ENCODE peak calls at places on chromosomes 16 and 17, in five cellular contexts. One of them, this sample, is unnamed.

GRCh38 chr17:27558341-27558740 is 72.6 kb upstream of the LGALS9 start:
- DNase-seq in left ventricle myocardium inferior: no peak
- DNase-seq in fibroblast of lung: no peak
- DNase-seq in right lobe of liver: no peak
- DNase-seq in colonic mucosa: no peak
- DNase-seq in this sample: no peak

GRCh38 chr16:47599512-47599911 is 138.4 kb downstream of the PHKB start:
- DNase-seq in left ventricle myocardium inferior: no peak
- DNase-seq in fibroblast of lung: no peak
- DNase-seq in right lobe of liver: no peak
- DNase-seq in colonic mucosa: no peak
- DNase-seq in this sample: no peak

GRCh38 chr17:81034168-81034777 is 678 bp upstream of the BAIAP2 start:
- DNase-seq in left ventricle myocardium inferior: no peak
- DNase-seq in fibroblast of lung: no peak
- DNase-seq in right lobe of liver: no peak
- DNase-seq in colonic mucosa: no peak
- DNase-seq in this sample: peak; percentile 54

GRCh38 chr16:15919331-15919730 is 30.1 kb upstream of the ABCC1 start:
- DNase-seq in left ventricle myocardium inferior: no peak
- DNase-seq in fibroblast of lung: no peak
- DNase-seq in right lobe of liver: no peak
- DNase-seq in colonic mucosa: no peak
- DNase-seq in this sample: no peak

GRCh38 chr16:6574146-6574545 is 758.5 kb upstream of the RBFOX1 start:
- DNase-seq in left ventricle myocardium inferior: no peak
- DNase-seq in fibroblast of lung: no peak
- DNase-seq in right lobe of liver: no peak
- DNase-seq in colonic mucosa: no peak
- DNase-seq in this sample: no peak

GRCh38 chr17:11514565-11514964 is 83.7 kb upstream of the DNAH9 start:
- DNase-seq in left ventricle myocardium inferior: no peak
- DNase-seq in fibroblast of lung: no peak
- DNase-seq in right lobe of liver: no peak
- DNase-seq in colonic mucosa: no peak
- DNase-seq in this sample: no peak

GRCh38 chr16:4172070-4172469 is 55.8 kb upstream of the ADCY9 start:
- DNase-seq in left ventricle myocardium inferior: no peak
- DNase-seq in fibroblast of lung: peak; percentile 77
- DNase-seq in right lobe of liver: no peak
- DNase-seq in colonic mucosa: no peak
- DNase-seq in this sample: no peak

GRCh38 chr17:66375121-66375520 is 72.7 kb downstream of the PRKCA start:
- DNase-seq in left ventricle myocardium inferior: no peak
- DNase-seq in fibroblast of lung: no peak
- DNase-seq in right lobe of liver: no peak
- DNase-seq in colonic mucosa: no peak
- DNase-seq in this sample: peak; percentile 47

GRCh38 chr17:28317965-28318758 is 838 bp upstream of the TMEM97 start:
- DNase-seq in left ventricle myocardium inferior: no peak
- DNase-seq in fibroblast of lung: no peak
- DNase-seq in right lobe of liver: no peak
- DNase-seq in colonic mucosa: no peak
- DNase-seq in this sample: no peak

GRCh38 chr17:44648963-44649362 is 7.3 kb upstream of the MEIOC start:
- DNase-seq in left ventricle myocardium inferior: no peak
- DNase-seq in fibroblast of lung: no peak
- DNase-seq in right lobe of liver: no peak
- DNase-seq in colonic mucosa: no peak
- DNase-seq in this sample: no peak

GRCh38 chr17:50049636-50050035 is 6.3 kb upstream of the ITGA3 start:
- DNase-seq in left ventricle myocardium inferior: no peak
- DNase-seq in fibroblast of lung: no peak
- DNase-seq in right lobe of liver: no peak
- DNase-seq in colonic mucosa: no peak
- DNase-seq in this sample: no peak

GRCh38 chr16:71637398-71637797 is 11.4 kb downstream of the MARVELD3 start:
- DNase-seq in left ventricle myocardium inferior: no peak
- DNase-seq in fibroblast of lung: peak; percentile 87
- DNase-seq in right lobe of liver: no peak
- DNase-seq in colonic mucosa: no peak
- DNase-seq in this sample: no peak

GRCh38 chr16:3902731-3903130 is 22.2 kb upstream of the CREBBP start:
- DNase-seq in left ventricle myocardium inferior: no peak
- DNase-seq in fibroblast of lung: no peak
- DNase-seq in right lobe of liver: no peak
- DNase-seq in colonic mucosa: no peak
- DNase-seq in this sample: no peak

GRCh38 chr17:76056882-76057281 is 15.4 kb downstream of the SRP68 start:
- DNase-seq in left ventricle myocardium inferior: no peak
- DNase-seq in fibroblast of lung: no peak
- DNase-seq in right lobe of liver: no peak
- DNase-seq in colonic mucosa: no peak
- DNase-seq in this sample: no peak

GRCh38 chr17:79707931-79708891 is 22.5 kb upstream of the ENPP7 start:
- DNase-seq in left ventricle myocardium inferior: no peak
- DNase-seq in fibroblast of lung: no peak
- DNase-seq in right lobe of liver: no peak
- DNase-seq in colonic mucosa: peak; percentile 49
- DNase-seq in this sample: peak; percentile 83

DNA sequence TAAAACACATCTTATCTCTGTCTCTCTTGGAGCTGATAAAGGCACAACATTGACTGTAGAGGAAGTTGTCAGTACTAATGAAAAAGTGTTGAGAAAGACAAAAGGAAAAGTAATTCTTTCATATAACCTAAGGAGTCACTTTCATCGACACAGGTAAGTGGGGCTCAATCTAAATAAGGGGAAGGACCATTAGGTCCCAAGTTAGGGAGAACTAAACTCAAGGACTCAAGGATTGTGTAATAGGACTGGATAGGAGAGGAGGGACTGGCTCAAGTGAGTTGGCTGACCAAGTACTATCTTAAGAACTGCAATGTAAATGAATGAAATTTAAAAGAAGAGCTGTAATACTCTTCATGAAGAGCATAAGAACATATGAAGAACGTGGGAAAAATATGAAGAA is 55.7 kb downstream of the GRB7 start:
- DNase-seq in left ventricle myocardium inferior: no peak
- DNase-seq in fibroblast of lung: no peak
- DNase-seq in right lobe of liver: no peak
- DNase-seq in colonic mucosa: no peak
- DNase-seq in this sample: no peak
- H3K27ac ChIP-seq in left ventricle myocardium inferior: no peak overlapping the region
- H3K27ac ChIP-seq in fibroblast of lung: no peak overlapping the region
- H3K27ac ChIP-seq in right lobe of liver: no peak overlapping the region
- H3K27ac ChIP-seq in colonic mucosa: no peak overlapping the region
- H3K27ac ChIP-seq in this sample: no peak overlapping the region

DNA sequence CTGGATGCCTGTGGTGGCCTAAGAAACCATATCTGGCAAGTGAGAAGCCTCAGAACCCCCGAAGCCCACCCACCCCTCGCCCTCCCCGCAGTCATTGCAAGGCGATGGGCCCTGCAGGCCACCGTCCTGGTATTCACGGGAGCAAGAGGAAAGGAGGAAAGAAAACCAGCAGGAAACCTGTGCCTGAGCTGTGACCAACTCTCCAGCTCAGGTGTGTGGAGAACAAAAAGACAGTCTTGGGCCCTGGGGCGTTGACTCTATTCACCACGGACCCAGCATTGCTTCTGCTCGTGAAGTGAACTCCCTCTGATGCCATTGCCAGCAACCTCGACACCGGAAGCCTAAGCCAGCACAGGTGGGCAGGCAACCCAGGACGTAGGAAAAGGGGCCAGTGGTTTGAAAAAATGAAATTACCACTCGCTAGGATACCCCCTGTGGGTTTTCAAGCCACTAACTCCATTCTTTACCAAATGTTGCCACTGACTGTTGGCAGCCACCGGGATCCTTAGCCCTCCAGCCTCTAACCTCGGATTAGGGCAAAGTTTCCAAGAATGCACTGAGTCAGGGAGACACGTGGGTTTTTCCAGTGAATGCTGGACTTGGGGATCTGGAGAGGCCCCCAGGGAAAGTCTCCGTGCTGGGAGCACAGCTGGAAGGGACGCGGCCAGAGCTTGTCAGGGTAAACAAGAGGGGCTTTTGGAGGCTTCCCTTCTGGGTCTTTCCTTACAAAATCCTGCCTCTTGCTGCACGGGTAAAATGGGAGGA is 25.1 kb downstream of the FA2H start:
- DNase-seq in left ventricle myocardium inferior: no peak
- DNase-seq in fibroblast of lung: no peak
- DNase-seq in right lobe of liver: no peak
- DNase-seq in colonic mucosa: no peak
- DNase-seq in this sample: no peak
- H3K4me3 ChIP-seq in left ventricle myocardium inferior: no peak overlapping the region
- H3K4me3 ChIP-seq in fibroblast of lung: no peak overlapping the region
- H3K4me3 ChIP-seq in right lobe of liver: no peak overlapping the region
- H3K4me3 ChIP-seq in colonic mucosa: no peak overlapping the region
- H3K4me3 ChIP-seq in this sample: no peak overlapping the region

GRCh38 chr17:55585629-55586028 is 74.4 kb upstream of the SMIM36 start:
- DNase-seq in left ventricle myocardium inferior: no peak
- DNase-seq in fibroblast of lung: no peak
- DNase-seq in right lobe of liver: no peak
- DNase-seq in colonic mucosa: no peak
- DNase-seq in this sample: no peak
- TF ChIP-seq CTCF in left ventricle myocardium inferior: no peak
- TF ChIP-seq CTCF in fibroblast of lung: no peak
- TF ChIP-seq CTCF in right lobe of liver: peak; percentile 8
- TF ChIP-seq CTCF in colonic mucosa: no peak
- TF ChIP-seq CTCF in this sample: no peak

GRCh38 chr17:1180434-1180742 is 607 bp upstream of the ABR start:
- DNase-seq in left ventricle myocardium inferior: no peak
- DNase-seq in fibroblast of lung: no peak
- DNase-seq in right lobe of liver: no peak
- DNase-seq in colonic mucosa: no peak
- DNase-seq in this sample: no peak

GRCh38 chr17:1182831-1183578 is 3.2 kb upstream of the ABR start:
- DNase-seq in left ventricle myocardium inferior: no peak
- DNase-seq in fibroblast of lung: no peak
- DNase-seq in right lobe of liver: no peak
- DNase-seq in colonic mucosa: no peak
- DNase-seq in this sample: peak; percentile 96

GRCh38 chr17:1179635-1180433 is at the start of gene ABR:
- DNase-seq in left ventricle myocardium inferior: peak; percentile 55
- DNase-seq in fibroblast of lung: no peak
- DNase-seq in right lobe of liver: no peak
- DNase-seq in colonic mucosa: peak; percentile 50
- DNase-seq in this sample: no peak

GRCh38 chr17:1180958-1181768 is 1.4 kb upstream of the ABR start:
- DNase-seq in left ventricle myocardium inferior: no peak
- DNase-seq in fibroblast of lung: no peak
- DNase-seq in right lobe of liver: no peak
- DNase-seq in colonic mucosa: no peak
- DNase-seq in this sample: peak; percentile 83

DNA sequence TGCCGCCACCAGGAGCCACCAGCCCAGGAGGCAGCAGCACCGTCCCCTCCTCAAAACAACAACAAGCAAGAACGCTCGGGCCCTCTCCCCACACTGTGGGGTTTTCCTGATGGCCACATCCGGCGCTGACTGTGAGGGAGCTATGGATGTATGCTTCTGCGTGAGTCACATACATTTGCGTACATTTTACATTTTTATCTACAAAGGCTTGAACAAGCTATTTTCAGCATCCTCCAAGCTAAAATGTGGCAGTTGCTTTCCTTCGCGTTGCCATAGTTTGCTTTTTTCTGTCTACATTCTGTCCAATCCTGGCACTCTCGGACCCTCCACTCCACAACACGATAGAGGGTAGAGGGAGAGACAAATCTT is 2.0 kb upstream of the ABR start:
- DNase-seq in left ventricle myocardium inferior: no peak
- DNase-seq in fibroblast of lung: peak; percentile 42
- DNase-seq in right lobe of liver: no peak
- DNase-seq in colonic mucosa: no peak
- DNase-seq in this sample: no peak
- H3K27ac ChIP-seq in left ventricle myocardium inferior: no peak overlapping the region
- H3K27ac ChIP-seq in fibroblast of lung: no peak overlapping the region
- H3K27ac ChIP-seq in right lobe of liver: no peak overlapping the region
- H3K27ac ChIP-seq in colonic mucosa: no peak overlapping the region
- H3K27ac ChIP-seq in this sample: peak overlapping the region; percentile 82

DNA sequence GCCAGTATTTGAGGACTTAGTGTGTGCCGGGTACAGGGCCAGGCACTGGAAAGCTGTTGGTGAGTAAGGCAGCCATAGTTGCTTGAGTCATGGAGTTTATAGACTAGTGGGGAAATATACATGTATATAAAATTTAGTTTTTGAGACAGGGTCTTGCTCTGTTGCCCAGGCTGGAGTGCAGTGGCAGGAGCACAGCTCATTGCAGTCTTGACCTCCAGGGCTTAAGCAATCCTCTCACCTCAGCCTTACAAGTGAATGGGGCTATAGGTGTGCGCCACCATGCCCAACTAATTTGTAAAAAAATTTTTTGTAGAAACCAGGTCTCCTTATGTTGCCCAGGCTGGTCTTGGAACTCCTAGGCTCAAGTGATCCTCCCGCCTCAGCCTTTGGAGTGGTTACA is 2.4 kb downstream of the PDP2 start:
- DNase-seq in left ventricle myocardium inferior: no peak
- DNase-seq in fibroblast of lung: no peak
- DNase-seq in right lobe of liver: no peak
- DNase-seq in colonic mucosa: no peak
- DNase-seq in this sample: no peak
- H3K4me3 ChIP-seq in left ventricle myocardium inferior: no peak overlapping the region
- H3K4me3 ChIP-seq in fibroblast of lung: no peak overlapping the region
- H3K4me3 ChIP-seq in right lobe of liver: no peak overlapping the region
- H3K4me3 ChIP-seq in colonic mucosa: no peak overlapping the region
- H3K4me3 ChIP-seq in this sample: no peak overlapping the region

DNA sequence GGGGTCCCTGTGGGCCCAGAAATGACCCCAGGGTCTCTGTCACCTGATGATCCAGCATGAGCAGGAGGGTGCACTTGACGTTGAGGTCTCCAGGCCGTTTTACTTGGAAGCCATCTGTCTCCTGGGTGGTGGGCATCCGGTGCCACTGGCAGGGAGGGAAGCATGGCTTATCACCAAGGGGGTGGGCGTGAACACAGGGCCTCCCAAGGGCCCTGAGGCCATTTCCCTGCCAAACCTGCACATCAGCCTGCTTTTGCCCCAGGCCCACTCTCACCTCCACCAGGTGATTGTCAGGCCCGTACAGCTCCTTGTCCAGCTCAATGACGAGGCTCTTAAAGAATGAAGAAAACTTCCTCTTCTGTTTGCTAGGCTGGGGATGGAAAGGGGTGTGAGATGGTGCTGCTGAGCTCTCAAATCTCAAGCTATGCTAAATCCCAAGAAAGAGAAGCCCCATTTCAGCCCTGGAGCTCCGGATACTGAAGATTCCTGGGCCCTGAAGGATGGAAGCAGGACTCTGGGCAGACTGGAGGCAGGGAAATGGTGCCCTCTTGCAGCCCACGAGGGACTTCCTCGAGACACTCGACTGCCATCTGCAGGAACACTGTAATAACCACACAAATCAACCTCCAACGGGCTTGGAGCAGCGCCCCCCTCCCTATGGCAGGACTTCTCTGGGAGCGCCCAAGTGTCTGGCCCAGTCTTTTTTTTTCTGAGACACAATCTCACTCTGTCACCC is 7.1 kb upstream of the FTSJ3 start:
- DNase-seq in left ventricle myocardium inferior: no peak
- DNase-seq in fibroblast of lung: peak; percentile 82
- DNase-seq in right lobe of liver: no peak
- DNase-seq in colonic mucosa: no peak
- DNase-seq in this sample: peak; percentile 84
- TF ChIP-seq CTCF in left ventricle myocardium inferior: peak; percentile 51
- TF ChIP-seq CTCF in fibroblast of lung: peak; percentile 68
- TF ChIP-seq CTCF in right lobe of liver: peak; percentile 47
- TF ChIP-seq CTCF in colonic mucosa: peak; percentile 20
- TF ChIP-seq CTCF in this sample: peak; percentile 83

GRCh38 chr16:89295071-89295900 is 77.8 kb downstream of the ZNF778 start:
- DNase-seq in left ventricle myocardium inferior: no peak
- DNase-seq in fibroblast of lung: no peak
- DNase-seq in right lobe of liver: no peak
- DNase-seq in colonic mucosa: no peak
- DNase-seq in this sample: no peak
- H3K27ac ChIP-seq in left ventricle myocardium inferior: no peak overlapping the region
- H3K27ac ChIP-seq in fibroblast of lung: no peak overlapping the region
- H3K27ac ChIP-seq in right lobe of liver: no peak overlapping the region
- H3K27ac ChIP-seq in colonic mucosa: no peak overlapping the region
- H3K27ac ChIP-seq in this sample: no peak overlapping the region